ENCODE peak calls at places on chromosomes 1 and 21, in six cellular contexts. F is upper lobe of left lung, C is HepG2, S is HCT116, Q is GM12878, W is K562. Y is an unnamed sample.

GRCh38 chr1:56516539-56517252 is 62.7 kb downstream of the PLPP3 start:
- ATAC-seq in F (peak; percentile 84), C (no peak), S (peak; percentile 90), Q (peak; percentile 96), W (peak; percentile 94), Y (peak; percentile 34)

GRCh38 chr1:48043524-48043923 is 46.3 kb upstream of the TRABD2B start:
- ATAC-seq in F (no peak), C (no peak), S (no peak), Q (no peak), W (no peak), Y (no peak)

GRCh38 chr1:10387611-10388386 is 11.1 kb upstream of the PGD start:
- ATAC-seq in F (peak; percentile 88), C (peak; percentile 46), S (no peak), Q (peak; percentile 67), W (peak; percentile 68), Y (peak; percentile 84)

GRCh38 chr1:221040716-221041275 is 161.6 kb downstream of the HLX start:
- ATAC-seq in F (peak; percentile 48), C (peak; percentile 63), S (no peak), Q (no peak), W (peak; percentile 50), Y (peak; percentile 62)

GRCh38 chr1:34013958-34014737 is 150.3 kb downstream of the HMGB4 start:
- ATAC-seq in F (peak; percentile 40), C (peak; percentile 62), S (peak; percentile 99), Q (peak; percentile 60), W (peak; percentile 84), Y (no peak)

GRCh38 chr1:37716321-37716720 is 24.0 kb downstream of the CDCA8 start:
- ATAC-seq in F (no peak), C (no peak), S (peak; percentile 41), Q (no peak), W (peak; percentile 16), Y (no peak)

GRCh38 chr21:27036736-27037301 is 69.9 kb upstream of the ADAMTS5 start:
- ATAC-seq in F (no peak), C (no peak), S (no peak), Q (no peak), W (no peak), Y (no peak)

GRCh38 chr1:54813479-54814147 is 12.5 kb upstream of the TTC22 start:
- ATAC-seq in F (no peak), C (no peak), S (no peak), Q (peak; percentile 59), W (no peak), Y (no peak)

GRCh38 chr1:205766038-205766437 is 9.2 kb downstream of the RAB29 start:
- ATAC-seq in F (no peak), C (no peak), S (no peak), Q (no peak), W (peak; percentile 56), Y (no peak)

GRCh38 chr1:103516693-103517092 is 8.8 kb upstream of the RNPC3 start:
- ATAC-seq in F (no peak), C (no peak), S (no peak), Q (no peak), W (no peak), Y (no peak)

GRCh38 chr1:109794319-109795132 is 30.8 kb upstream of the EPS8L3 start:
- ATAC-seq in F (no peak), C (no peak), S (no peak), Q (no peak), W (no peak), Y (no peak)

GRCh38 chr1:246008256-246008901 is 498.7 kb downstream of the SMYD3 start:
- ATAC-seq in F (no peak), C (no peak), S (no peak), Q (no peak), W (no peak), Y (no peak)

GRCh38 chr21:42683371-42684108 is 30.1 kb downstream of the PDE9A start:
- ATAC-seq in F (no peak), C (no peak), S (no peak), Q (no peak), W (no peak), Y (no peak)

GRCh38 chr1:230375795-230376194 is 50.3 kb downstream of the PGBD5 start:
- ATAC-seq in F (no peak), C (no peak), S (no peak), Q (no peak), W (no peak), Y (no peak)

GRCh38 chr1:25821112-25821476 is 1.3 kb downstream of the MTFR1L start:
- ATAC-seq in F (no peak), C (no peak), S (no peak), Q (no peak), W (no peak), Y (no peak)

GRCh38 chr1:183302452-183303324 is 115.5 kb downstream of the NMNAT2 start:
- ATAC-seq in F (peak; percentile 32), C (no peak), S (no peak), Q (peak; percentile 30), W (no peak), Y (no peak)

GRCh38 chr1:54714881-54715492 is 674 bp upstream of the TTC4 start:
- ATAC-seq in F (no peak), C (peak; percentile 43), S (no peak), Q (no peak), W (no peak), Y (no peak)

GRCh38 chr1:233261615-233262168 is 33.8 kb downstream of the PCNX2 start:
- ATAC-seq in F (no peak), C (no peak), S (peak; percentile 54), Q (peak; percentile 34), W (no peak), Y (no peak)

GRCh38 chr1:52651904-52652303 is 18.9 kb downstream of the SHISAL2A start:
- ATAC-seq in F (no peak), C (peak; percentile 91), S (no peak), Q (no peak), W (no peak), Y (no peak)

GRCh38 chr1:3055051-3055450 is 14.0 kb upstream of the PRDM16 start:
- ATAC-seq in F (no peak), C (no peak), S (no peak), Q (no peak), W (no peak), Y (no peak)

GRCh38 chr1:9561429-9561828 is 22.2 kb downstream of the SLC25A33 start:
- ATAC-seq in F (peak; percentile 89), C (no peak), S (no peak), Q (no peak), W (peak; percentile 72), Y (peak; percentile 87)

GRCh38 chr1:12046749-12047119 is 16.4 kb upstream of the TNFRSF8 start:
- ATAC-seq in F (no peak), C (no peak), S (no peak), Q (no peak), W (no peak), Y (no peak)

GRCh38 chr1:2425875-2426274 is 13.5 kb upstream of the PEX10 start:
- ATAC-seq in F (no peak), C (no peak), S (no peak), Q (no peak), W (peak; percentile 20), Y (no peak)

GRCh38 chr1:117633423-117633822 is 27.6 kb downstream of the TENT5C start:
- ATAC-seq in F (no peak), C (no peak), S (no peak), Q (peak; percentile 40), W (no peak), Y (peak; percentile 35)

GRCh38 chr1:189211742-189212141 is 1265.9 kb downstream of the BRINP3 start:
- ATAC-seq in F (no peak), C (no peak), S (no peak), Q (no peak), W (no peak), Y (no peak)

GRCh38 chr1:162633327-162633762 is 1.1 kb downstream of the DDR2 start:
- ATAC-seq in F (peak; percentile 39), C (no peak), S (no peak), Q (peak; percentile 82), W (peak; percentile 16), Y (peak; percentile 27)

GRCh38 chr1:223363856-223364684 is at the start of gene SUSD4:
- ATAC-seq in F (peak; percentile 76), C (peak; percentile 76), S (peak; percentile 81), Q (peak; percentile 81), W (peak; percentile 96), Y (peak; percentile 78)
- TF ChIP-seq POLR2A in F (no peak), C (no peak), S (no peak), Q (no peak), W (no peak), Y (no peak)

GRCh38 chr1:184330884-184331283 is 55.9 kb upstream of the C1orf21 start:
- ATAC-seq in F (no peak), C (no peak), S (no peak), Q (no peak), W (no peak), Y (no peak)
- TF ChIP-seq POLR2AphosphoS5 in F (no peak), C (no peak), S (no peak), Q (no peak), W (no peak), Y (no peak)

GRCh38 chr1:39947265-39947664 is 7.7 kb upstream of the MFSD2A start:
- ATAC-seq in F (no peak), C (no peak), S (no peak), Q (no peak), W (no peak), Y (no peak)

GRCh38 chr1:39951951-39952350 is 3.0 kb upstream of the MFSD2A start:
- ATAC-seq in F (no peak), C (no peak), S (no peak), Q (no peak), W (no peak), Y (no peak)

GRCh38 chr1:39952359-39953110 is 2.4 kb upstream of the MFSD2A start:
- ATAC-seq in F (no peak), C (peak; percentile 59), S (no peak), Q (no peak), W (peak; percentile 24), Y (no peak)

GRCh38 chr1:39946216-39946615 is 8.7 kb upstream of the MFSD2A start:
- ATAC-seq in F (no peak), C (no peak), S (no peak), Q (peak; percentile 51), W (no peak), Y (no peak)

DNA sequence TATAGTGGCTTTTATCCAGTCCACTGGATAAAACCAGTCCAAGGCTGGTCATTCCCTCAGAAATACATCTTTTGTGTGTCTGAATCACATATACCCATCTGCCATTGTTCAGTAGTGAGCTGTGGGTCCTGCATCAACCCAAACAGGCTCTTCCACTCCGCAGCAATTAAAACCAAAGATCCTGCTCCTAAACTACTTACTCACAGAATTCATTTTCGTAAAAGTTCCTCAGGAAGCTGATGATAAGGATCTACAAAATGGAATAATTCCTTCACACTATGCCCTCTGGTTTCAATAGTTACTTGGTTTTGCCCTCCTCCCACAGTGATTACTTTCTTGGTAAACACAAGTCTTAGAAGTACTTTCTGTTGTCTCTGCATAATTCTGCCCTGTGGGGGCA is 5.1 kb upstream of the MFSD2A start:
- ATAC-seq in F (no peak), C (no peak), S (no peak), Q (no peak), W (no peak), Y (no peak)
- TF ChIP-seq CTCF in F (no peak), C (no peak), S (no peak), Q (no peak), W (no peak), Y (no peak)

GRCh38 chr1:160625725-160626498 is 20.9 kb downstream of the SLAMF1 start:
- ATAC-seq in F (no peak), C (no peak), S (no peak), Q (peak; percentile 24), W (peak; percentile 40), Y (no peak)
- TF ChIP-seq POLR2A in F (no peak), C (no peak), S (no peak), Q (peak; percentile 40), W (no peak), Y (no peak)

Y was measured in gastroesophageal sphincter.